ENCODE peak calls at places on chromosomes 5 and 9, in five cellular contexts. M is body of pancreas, T is colonic mucosa, Y is heart right ventricle, H is brain microvascular endothelial cell. G is an unnamed sample.

GRCh38 chr5:8842906-8843590 is 702.8 kb downstream of the SEMA5A start:
- DNase-seq in T (no peak), M (no peak), H (peak), Y (no peak), G (no peak)

GRCh38 chr9:135280666-135281065 is 193.2 kb downstream of the OLFM1 start:
- DNase-seq in T (no peak), Y (no peak), M (peak), H (no peak), G (no peak)

GRCh38 chr9:100505564-100506159 is 32.7 kb downstream of the TMEFF1 start:
- DNase-seq in Y (peak), M (peak), T (peak), H (peak), G (no peak)

GRCh38 chr5:127070243-127070642 is 3.1 kb downstream of the C5orf63 start:
- DNase-seq in H (no peak), Y (no peak), T (no peak), M (no peak), G (no peak)

GRCh38 chr5:88672644-88673493 is 210.1 kb downstream of the MEF2C start:
- DNase-seq in T (no peak), M (no peak), H (no peak), Y (no peak), G (peak)

GRCh38 chr5:147403659-147404640 is 105.9 kb downstream of the DPYSL3 start:
- DNase-seq in M (peak), T (no peak), Y (peak), H (peak), G (peak)

GRCh38 chr9:91882628-91883027 is 67.4 kb downstream of the ROR2 start:
- DNase-seq in T (no peak), H (no peak), M (no peak), Y (no peak), G (no peak)

GRCh38 chr5:157665467-157666085 is 5.8 kb upstream of the C5orf52 start:
- DNase-seq in Y (no peak), T (no peak), M (no peak), H (peak), G (no peak)

GRCh38 chr9:105425817-105426433 is 21.9 kb upstream of the FSD1L start:
- DNase-seq in M (no peak), T (no peak), H (no peak), Y (no peak), G (no peak)

GRCh38 chr9:79046401-79046800 is 525.4 kb upstream of the TLE4 start:
- DNase-seq in T (no peak), M (no peak), Y (no peak), H (no peak), G (no peak)

DNA sequence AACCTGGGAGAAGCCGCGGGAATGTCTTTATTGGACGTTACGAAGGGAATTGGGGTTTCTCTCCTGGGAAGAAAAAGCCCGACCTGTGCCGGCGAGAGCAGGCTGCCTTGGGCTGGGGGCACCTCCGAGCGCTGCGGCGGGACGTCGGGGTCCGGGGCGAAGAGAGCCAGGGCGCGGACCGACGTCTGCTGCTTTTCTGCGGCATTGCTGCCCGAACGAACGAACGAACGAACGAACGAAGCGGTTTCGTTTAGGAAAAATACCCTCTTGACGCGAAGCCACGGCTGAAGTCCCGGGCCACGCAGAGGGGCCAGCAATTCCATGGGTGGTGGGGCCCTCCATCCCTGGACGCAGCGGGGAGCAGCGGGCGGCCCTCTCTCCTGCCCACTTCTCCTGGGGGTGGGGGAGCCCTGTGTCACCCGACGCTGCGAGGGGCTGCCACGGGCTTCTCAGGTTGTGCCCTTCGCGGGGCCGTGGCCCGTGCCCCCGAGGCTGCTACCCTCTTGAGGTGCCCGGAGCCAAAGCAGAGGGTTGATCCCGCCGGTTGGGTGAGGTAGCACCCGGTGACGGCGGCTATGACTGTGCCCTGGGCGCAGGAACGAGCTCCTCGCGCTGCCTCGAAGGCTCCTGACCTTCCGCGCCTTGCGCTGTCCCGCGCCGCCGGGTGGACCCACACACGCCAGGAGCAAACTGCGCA is 4.9 kb upstream of the PITX1 start:
- DNase-seq in H (no peak), M (no peak), Y (no peak), T (no peak), G (no peak)
- H3K4me3 ChIP-seq in H (no peak), M (no peak), Y (no peak), T (peak), G (no peak)

DNA sequence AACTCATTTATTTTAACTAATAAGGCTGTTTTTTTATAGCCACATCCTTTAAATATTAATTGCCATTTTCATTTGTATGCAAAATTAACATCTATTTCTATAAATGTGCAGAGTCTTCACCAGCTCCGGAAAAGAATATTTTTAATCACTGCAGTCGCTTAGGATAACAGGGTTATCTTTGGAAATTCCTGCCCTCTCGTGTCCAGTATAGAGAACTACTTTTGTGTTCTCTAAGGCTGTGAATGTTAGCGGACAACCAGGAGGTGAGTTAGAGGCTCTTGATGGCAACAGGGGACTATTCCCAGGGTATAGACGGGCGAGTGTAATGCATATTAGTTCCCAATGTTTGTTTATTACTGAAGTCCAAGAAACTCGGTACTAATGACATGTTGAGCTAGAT is 59.4 kb downstream of the GGTA1 start:
- DNase-seq in H (peak), Y (no peak), T (no peak), M (no peak), G (no peak)
- TF ChIP-seq CTCF in H (peak), Y (peak), T (no peak), M (no peak), G (peak)

GRCh38 chr5:143870871-143871632 is 59.1 kb downstream of the HMHB1 start:
- DNase-seq in M (no peak), T (no peak), H (no peak), Y (no peak), G (no peak)
- H3K4me3 ChIP-seq in M (no peak), T (no peak), H (no peak), Y (no peak), G (no peak)

GRCh38 chr5:14115323-14115895 is 27.7 kb upstream of the TRIO start:
- DNase-seq in H (no peak), T (no peak), M (no peak), Y (no peak), G (no peak)

GRCh38 chr5:14122089-14122488 is 21.1 kb upstream of the TRIO start:
- DNase-seq in M (no peak), H (no peak), Y (no peak), T (no peak), G (no peak)

GRCh38 chr5:14120176-14120575 is 23.0 kb upstream of the TRIO start:
- DNase-seq in M (no peak), Y (no peak), T (no peak), H (no peak), G (no peak)

GRCh38 chr5:14121552-14121951 is 21.6 kb upstream of the TRIO start:
- DNase-seq in M (no peak), H (no peak), Y (no peak), T (no peak), G (no peak)

GRCh38 chr5:14118551-14119320 is 24.4 kb upstream of the TRIO start:
- DNase-seq in M (peak), Y (peak), T (no peak), H (no peak), G (no peak)
- TF ChIP-seq CTCF in M (no peak), Y (no peak), T (no peak), H (no peak), G (no peak)

DNA sequence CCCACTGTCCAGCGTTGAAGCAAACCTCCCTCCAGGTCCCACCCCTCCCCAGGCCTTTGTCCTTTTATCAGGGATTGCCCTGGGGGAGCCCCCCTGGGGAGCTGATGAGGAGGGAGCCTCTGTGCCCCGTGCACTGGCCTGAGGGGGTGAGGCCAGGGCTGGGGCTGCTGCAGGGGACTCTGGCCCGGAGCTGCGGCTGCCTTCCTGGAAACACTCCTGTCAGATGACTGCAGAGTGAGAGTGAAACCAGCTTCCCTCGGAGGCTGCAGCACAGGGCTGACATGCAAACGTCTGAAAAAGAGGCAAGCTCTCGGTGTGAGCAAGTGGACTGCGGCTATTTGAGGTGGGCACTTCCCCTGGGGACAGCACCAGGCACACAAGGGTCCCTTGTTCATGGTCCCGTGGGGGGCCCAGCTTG is 4.6 kb upstream of the TRAF2 start:
- DNase-seq in M (no peak), Y (no peak), T (no peak), H (no peak), G (no peak)
- H3K4me3 ChIP-seq in M (no peak), Y (no peak), T (peak), H (no peak), G (no peak)

GRCh38 chr9:25207402-25207801 is 470.8 kb downstream of the TUSC1 start:
- DNase-seq in H (no peak), Y (peak), T (no peak), M (no peak), G (no peak)
- TF ChIP-seq CTCF in H (no peak), Y (no peak), T (no peak), M (no peak), G (no peak)

GRCh38 chr5:124751031-124751430 is 4.6 kb upstream of the ZNF608 start:
- DNase-seq in T (no peak), M (no peak), H (no peak), Y (no peak), G (no peak)

GRCh38 chr5:124752854-124753720 is 6.6 kb upstream of the ZNF608 start:
- DNase-seq in M (no peak), T (no peak), H (no peak), Y (no peak), G (no peak)

GRCh38 chr5:124748687-124749594 is 2.5 kb upstream of the ZNF608 start:
- DNase-seq in M (peak), Y (peak), T (peak), H (peak), G (peak)

GRCh38 chr5:124755565-124755964 is 9.1 kb upstream of the ZNF608 start:
- DNase-seq in T (no peak), M (no peak), Y (no peak), H (no peak), G (no peak)

DNA sequence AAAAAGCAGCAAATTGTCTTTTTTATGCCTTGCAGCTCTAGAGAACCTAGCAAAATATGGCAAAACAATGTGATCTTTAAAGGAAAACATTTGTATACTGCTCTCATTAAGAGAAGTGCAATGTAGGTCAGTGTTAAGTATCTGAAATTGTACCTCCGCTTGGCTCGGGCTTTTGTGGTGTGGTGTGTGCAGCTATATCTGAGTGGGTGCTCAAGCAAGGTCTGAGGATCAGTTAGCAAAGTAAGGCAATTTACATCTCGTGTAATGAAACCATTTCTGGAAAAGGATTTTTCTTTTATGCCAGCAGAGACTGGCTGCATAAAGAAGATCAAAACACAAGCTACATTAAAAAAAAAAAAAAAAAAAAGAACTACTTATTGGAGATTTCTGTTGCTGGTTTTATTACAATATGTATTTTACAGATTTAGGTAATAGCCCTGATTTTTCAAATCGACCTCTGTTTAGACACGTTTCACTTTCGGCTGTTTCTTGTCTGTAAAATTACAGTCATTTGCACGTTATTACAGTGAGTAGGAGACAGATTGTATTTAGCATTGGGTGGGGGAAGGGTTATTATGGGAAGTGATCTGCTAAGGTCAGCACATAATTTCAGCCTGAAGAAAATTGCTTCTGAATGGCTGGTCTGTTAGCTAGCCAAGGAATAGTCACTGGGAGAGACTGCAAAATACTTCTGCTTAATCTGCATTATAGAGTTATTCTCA is 7.9 kb upstream of the ZNF608 start:
- DNase-seq in Y (no peak), M (no peak), T (no peak), H (no peak), G (no peak)
- H3K4me3 ChIP-seq in Y (no peak), M (no peak), T (no peak), H (no peak), G (no peak)

GRCh38 chr5:40681351-40682311 is 1.9 kb downstream of the PTGER4 start:
- DNase-seq in M (peak), Y (peak), H (peak), T (peak), G (no peak)

GRCh38 chr5:40682431-40683017 is 2.8 kb downstream of the PTGER4 start:
- DNase-seq in Y (no peak), T (peak), H (peak), M (peak), G (no peak)

GRCh38 chr5:40679071-40679997 is at the start of gene PTGER4:
- DNase-seq in M (peak), H (peak), T (peak), Y (peak), G (peak)

GRCh38 chr5:40679998-40680681 is 425 bp downstream of the PTGER4 start:
- DNase-seq in M (peak), H (no peak), Y (peak), T (peak), G (no peak)

DNA sequence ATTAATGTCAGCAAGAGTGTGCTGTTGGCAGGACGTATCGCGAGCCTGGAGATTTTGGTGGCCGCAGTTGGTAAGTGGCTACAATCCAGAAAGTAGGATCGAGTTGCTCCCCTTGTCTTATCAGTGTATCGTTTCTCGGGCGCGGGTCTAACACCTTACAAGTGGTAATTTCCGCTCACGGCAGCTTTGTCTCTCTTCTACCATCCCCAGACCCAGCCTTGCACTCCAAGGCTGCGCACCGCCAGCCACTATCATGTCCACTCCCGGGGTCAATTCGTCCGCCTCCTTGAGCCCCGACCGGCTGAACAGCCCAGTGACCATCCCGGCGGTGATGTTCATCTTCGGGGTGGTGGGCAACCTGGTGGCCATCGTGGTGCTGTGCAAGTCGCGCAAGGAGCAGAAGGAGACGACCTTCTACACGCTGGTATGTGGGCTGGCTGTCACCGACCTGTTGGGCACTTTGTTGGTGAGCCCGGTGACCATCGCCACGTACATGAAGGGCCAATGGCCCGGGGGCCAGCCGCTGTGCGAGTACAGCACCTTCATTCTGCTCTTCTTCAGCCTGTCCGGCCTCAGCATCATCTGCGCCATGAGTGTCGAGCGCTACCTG is 1.1 kb downstream of the PTGER4 start:
- DNase-seq in T (peak), M (peak), Y (peak), H (peak), G (no peak)
- TF ChIP-seq CTCF in T (no peak), M (no peak), Y (peak), H (peak), G (peak)

DNA sequence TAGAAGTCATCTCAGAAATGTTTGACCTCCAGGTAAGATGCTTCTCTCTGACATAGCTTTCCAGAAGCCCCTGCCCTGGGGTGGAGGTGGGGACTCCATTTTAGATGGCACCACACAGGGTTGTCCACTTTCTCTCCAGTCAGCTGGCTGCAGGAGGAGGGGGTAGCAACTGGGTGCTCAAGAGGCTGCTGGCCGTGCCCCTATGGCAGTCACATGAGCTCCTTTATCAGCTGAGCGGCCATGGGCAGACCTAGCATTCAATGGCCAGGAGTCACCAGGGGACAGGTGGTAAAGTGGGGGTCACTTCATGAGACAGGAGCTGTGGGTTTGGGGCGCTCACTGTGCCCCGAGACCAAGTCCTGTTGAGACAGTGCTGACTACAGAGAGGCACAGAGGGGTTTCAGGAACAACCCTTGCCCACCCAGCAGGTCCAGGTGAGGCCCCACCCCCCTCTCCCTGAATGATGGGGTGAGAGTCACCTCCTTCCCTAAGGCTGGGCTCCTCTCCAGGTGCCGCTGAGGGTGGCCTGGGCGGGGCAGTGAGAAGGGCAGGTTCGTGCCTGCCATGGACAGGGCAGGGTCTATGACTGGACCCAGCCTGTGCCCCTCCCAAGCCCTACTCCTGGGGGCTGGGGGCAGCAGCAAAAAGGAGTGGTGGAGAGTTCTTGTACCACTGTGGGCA is 642 bp downstream of the CSF2 start:
- DNase-seq in M (no peak), Y (no peak), H (no peak), T (no peak), G (no peak)
- H3K4me3 ChIP-seq in M (no peak), Y (no peak), H (no peak), T (no peak), G (no peak)

DNA sequence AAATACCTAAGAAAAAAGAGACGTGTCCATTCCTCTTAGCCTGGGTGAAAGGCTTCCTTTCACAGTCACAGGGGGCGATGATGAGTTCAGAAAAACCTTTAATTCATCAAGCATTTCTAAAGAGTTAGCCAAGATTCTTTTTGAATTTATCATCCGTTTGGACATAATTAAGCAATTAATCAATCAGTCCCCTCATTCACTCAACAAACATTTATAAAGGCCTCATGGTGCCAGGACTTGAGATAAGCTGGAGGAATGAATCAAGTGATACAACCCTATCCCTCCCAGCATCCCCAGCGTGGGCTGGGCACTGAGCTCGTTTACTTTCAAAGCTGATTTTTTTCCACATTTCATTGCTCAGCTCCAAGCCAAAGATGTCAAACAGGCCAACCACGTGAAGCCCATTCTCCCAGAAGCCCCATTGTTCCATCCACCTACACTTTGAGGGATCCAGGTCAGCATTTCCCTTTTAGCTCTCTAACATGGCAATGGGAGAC is 140.5 kb downstream of the SLIT3 start:
- DNase-seq in Y (no peak), H (peak), M (peak), T (no peak), G (no peak)
- TF ChIP-seq CTCF in Y (no peak), H (peak), M (no peak), T (no peak), G (peak)

G was measured in astrocyte of the cerebellum.